ENCODE peak calls at places on chromosomes 16 and 17, in eight cellular contexts. I, C, T, W, Q, D, H and Y are unnamed samples.

GRCh38 chr16:89618114-89618999 is 4.9 kb downstream of the DPEP1 start:
- DNase-seq in I (no peak), C (no peak), T (no peak), W (no peak), Q (no peak), D (no peak), H (no peak), Y (no peak)

GRCh38 chr17:77299256-77300015 is 158.7 kb downstream of the SEC14L1 start:
- DNase-seq in I (no peak), C (no peak), T (no peak), W (no peak), Q (no peak), D (no peak), H (no peak), Y (no peak)

GRCh38 chr17:27206447-27206846 is 87.5 kb upstream of the WSB1 start:
- DNase-seq in I (no peak), C (no peak), T (no peak), W (no peak), Q (no peak), D (no peak), H (no peak), Y (peak)

GRCh38 chr16:28068976-28069375 is 5.5 kb upstream of the GSG1L start:
- DNase-seq in I (no peak), C (no peak), T (no peak), W (no peak), Q (no peak), D (no peak), H (no peak), Y (no peak)

GRCh38 chr17:50798424-50799344 is 31.4 kb upstream of the ANKRD40CL start:
- DNase-seq in I (no peak), C (no peak), T (no peak), W (no peak), Q (no peak), D (no peak), H (no peak), Y (no peak)

GRCh38 chr17:80395402-80396151 is 19.4 kb upstream of the ENDOV start:
- DNase-seq in I (no peak), C (peak), T (no peak), W (no peak), Q (no peak), D (no peak), H (no peak), Y (no peak)

GRCh38 chr16:63129411-63130125 is 1093.3 kb upstream of the CDH8 start:
- DNase-seq in I (no peak), C (no peak), T (no peak), W (no peak), Q (no peak), D (no peak), H (no peak), Y (no peak)

GRCh38 chr16:65117701-65118448 is 4.0 kb downstream of the CDH11 start:
- DNase-seq in I (peak), C (peak), T (no peak), W (peak), Q (peak), D (peak), H (peak), Y (peak)

GRCh38 chr16:80988756-80989155 is 17.9 kb downstream of the CMC2 start:
- DNase-seq in I (no peak), C (no peak), T (no peak), W (no peak), Q (no peak), D (no peak), H (no peak), Y (no peak)